ENCODE peak calls at places on chromosomes 6 and 20, in six cellular contexts. Y is A549, G is K562, Z is GM12878, W is HepG2, E is endothelial cell of umbilical vein. N is an unnamed sample.

GRCh38 chr6:128209771-128210170 is 308.9 kb upstream of the THEMIS start:
- DNase-seq in Y (no peak), G (no peak), Z (no peak), W (peak), E (peak), N (no peak)

GRCh38 chr20:4068708-4069107 is 53.4 kb upstream of the RNF24 start:
- DNase-seq in Y (no peak), G (peak), Z (no peak), W (no peak), E (no peak), N (peak)

GRCh38 chr6:150652848-150653613 is 53.3 kb downstream of the PLEKHG1 start:
- DNase-seq in Y (no peak), G (no peak), Z (no peak), W (no peak), E (no peak), N (no peak)

GRCh38 chr20:53922901-53923314 is 147.5 kb downstream of the BCAS1 start:
- DNase-seq in Y (no peak), G (no peak), Z (no peak), W (no peak), E (no peak), N (peak)

GRCh38 chr20:13401596-13401995 is 180.5 kb downstream of the ISM1 start:
- DNase-seq in Y (no peak), G (no peak), Z (no peak), W (no peak), E (peak), N (no peak)

GRCh38 chr20:58010666-58011065 is 217.8 kb downstream of the ANKRD60 start:
- DNase-seq in Y (no peak), G (no peak), Z (no peak), W (no peak), E (no peak), N (no peak)

GRCh38 chr6:108694816-108695215 is 134.1 kb downstream of the FOXO3 start:
- DNase-seq in Y (no peak), G (no peak), Z (no peak), W (no peak), E (no peak), N (no peak)

GRCh38 chr20:48535556-48535955 is 292.2 kb downstream of the PREX1 start:
- DNase-seq in Y (no peak), G (no peak), Z (no peak), W (no peak), E (no peak), N (no peak)

DNA sequence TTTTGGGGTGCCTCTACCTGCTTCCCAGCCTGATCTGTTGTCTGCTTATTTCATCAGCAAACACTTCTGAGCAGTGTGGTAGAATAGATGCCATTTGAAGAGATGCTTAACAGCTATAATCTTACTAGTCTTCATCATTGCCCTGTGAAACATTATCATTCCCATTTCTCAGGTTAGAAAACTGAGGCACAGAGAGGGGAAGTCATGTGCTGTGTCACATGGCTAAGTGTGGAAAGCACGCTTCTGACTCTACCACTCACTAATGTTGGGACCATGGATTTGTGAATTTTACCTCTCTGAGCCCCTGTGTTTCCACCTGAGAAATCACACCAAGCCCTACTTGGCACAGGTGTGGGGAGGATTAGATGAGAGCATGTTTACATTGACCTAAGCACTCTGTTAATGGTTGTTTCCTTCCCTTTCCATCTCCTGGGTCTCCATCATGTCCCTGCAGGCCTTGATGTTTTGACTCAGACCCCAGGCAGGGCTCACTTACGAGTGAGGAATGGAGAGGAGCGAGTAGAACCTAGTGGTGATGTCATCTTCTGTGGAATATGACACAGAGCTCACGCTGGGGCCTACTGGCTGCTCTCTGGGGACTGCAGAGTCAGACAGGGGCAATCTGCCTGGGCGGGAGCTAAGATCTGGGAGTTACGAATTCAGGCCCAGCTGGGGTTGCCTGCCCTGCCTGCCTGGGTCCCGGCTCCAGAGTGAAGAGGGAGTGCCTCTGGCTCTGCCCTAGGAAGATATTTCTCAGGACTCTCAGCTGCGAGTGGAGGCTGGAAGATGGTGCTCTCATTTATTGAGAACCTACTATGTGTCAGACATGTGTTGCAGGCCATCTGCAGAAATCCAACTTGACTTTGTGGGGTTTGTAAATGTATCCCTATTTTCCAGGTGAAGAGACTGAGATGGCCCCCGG is 64.3 kb downstream of the CDH22 start:
- DNase-seq in Y (no peak), G (no peak), Z (no peak), W (no peak), E (no peak), N (peak)
- TF ChIP-seq MYC in Y (no peak), G (no peak), Z (no peak), W (no peak), E (no peak), N (no peak)

GRCh38 chr6:116553451-116553850 is at the start of gene CALHM4:
- DNase-seq in Y (no peak), G (no peak), Z (no peak), W (no peak), E (no peak), N (no peak)
- TF ChIP-seq MYC in Y (no peak), G (no peak), Z (no peak), W (no peak), E (no peak), N (no peak)

DNA sequence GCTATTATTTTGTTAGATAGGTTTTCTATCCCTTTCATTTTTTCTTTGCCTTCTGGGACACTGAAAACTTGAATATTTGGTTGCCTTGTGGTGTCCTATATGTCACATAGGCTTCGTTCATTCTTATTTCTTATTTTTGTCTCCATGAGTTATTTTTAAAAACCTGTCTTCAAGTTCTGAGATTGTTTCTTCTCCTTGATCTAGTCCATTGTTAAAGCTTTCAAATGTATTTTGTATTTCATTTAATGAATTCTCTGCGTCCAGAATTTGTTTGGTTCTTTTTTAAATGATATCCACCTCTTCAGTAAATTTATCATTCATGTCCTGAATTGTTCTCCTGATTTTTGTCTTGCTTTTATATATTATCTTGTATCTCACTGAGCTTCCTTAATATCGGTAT is 243.2 kb upstream of the BMP2 start:
- DNase-seq in Y (no peak), G (no peak), Z (no peak), W (no peak), E (no peak), N (no peak)
- TF ChIP-seq MYC in Y (no peak), G (no peak), Z (no peak), W (no peak), E (no peak), N (no peak)

GRCh38 chr6:30802731-30803130 is 58.4 kb upstream of the IER3 start:
- DNase-seq in Y (no peak), G (no peak), Z (no peak), W (no peak), E (peak), N (no peak)
- TF ChIP-seq MYC in Y (no peak), G (no peak), Z (no peak), W (no peak), E (no peak), N (no peak)

GRCh38 chr20:15619341-15619740 is 953.9 kb downstream of the KIF16B start:
- DNase-seq in Y (no peak), G (no peak), Z (no peak), W (no peak), E (no peak), N (no peak)
- TF ChIP-seq MYC in Y (no peak), G (no peak), Z (no peak), W (no peak), E (no peak), N (no peak)

GRCh38 chr20:60010689-60011417 is 52.6 kb downstream of the CDH26 start:
- DNase-seq in Y (no peak), G (no peak), Z (no peak), W (no peak), E (no peak), N (no peak)
- TF ChIP-seq MYC in Y (no peak), G (no peak), Z (no peak), W (no peak), E (no peak), N (no peak)